ENCODE peak calls at places on chromosomes 2 and 18, in four cellular contexts. Y is GM23338, U is neural progenitor cell, Q is hepatocyte. K is an unnamed sample.

GRCh38 chr18:50819027-50819726 is 639 bp downstream of the MRO start:
- DNase-seq in Y (peak; percentile 90), U (peak; percentile 66), Q (peak; percentile 74), K (no peak)

GRCh38 chr2:63842149-63843061 is 709 bp downstream of the UGP2 start:
- DNase-seq in Y (no peak), U (peak; percentile 53), Q (peak; percentile 70), K (peak; percentile 10)

GRCh38 chr2:127121341-127121740 is 14.4 kb upstream of the BIN1 start:
- DNase-seq in Y (no peak), U (no peak), Q (no peak), K (no peak)

GRCh38 chr2:65491381-65491903 is 59.0 kb upstream of the SPRED2 start:
- DNase-seq in Y (no peak), U (no peak), Q (no peak), K (no peak)

GRCh38 chr2:67463810-67464209 is 66.7 kb downstream of the ETAA1 start:
- DNase-seq in Y (no peak), U (no peak), Q (peak; percentile 19), K (peak; percentile 88)

GRCh38 chr18:48543228-48543627 is 4.4 kb downstream of the CTIF start:
- DNase-seq in Y (peak; percentile 74), U (peak; percentile 36), Q (peak; percentile 64), K (no peak)

GRCh38 chr18:55780591-55781071 is 192.6 kb upstream of the TCF4 start:
- DNase-seq in Y (no peak), U (no peak), Q (no peak), K (no peak)

GRCh38 chr2:73408198-73408597 is 22.6 kb downstream of the ALMS1 start:
- DNase-seq in Y (no peak), U (no peak), Q (no peak), K (peak; percentile 21)

GRCh38 chr2:12980817-12981216 is 264.1 kb downstream of the TRIB2 start:
- DNase-seq in Y (peak; percentile 71), U (no peak), Q (no peak), K (no peak)

GRCh38 chr2:216838146-216838545 is 21.7 kb downstream of the TNP1 start:
- DNase-seq in Y (no peak), U (no peak), Q (no peak), K (no peak)

GRCh38 chr2:162838141-162838500 is 446 bp downstream of the KCNH7 start:
- DNase-seq in Y (no peak), U (no peak), Q (no peak), K (no peak)

GRCh38 chr2:90207454-90208058 is 1516.1 kb downstream of the RPIA start:
- DNase-seq in Y (peak; percentile 75), U (no peak), Q (no peak), K (peak; percentile 47)
- TF ChIP-seq CTCF in Y (peak; percentile 68), U (peak; percentile 10), Q (no peak), K (peak; percentile 50)

DNA sequence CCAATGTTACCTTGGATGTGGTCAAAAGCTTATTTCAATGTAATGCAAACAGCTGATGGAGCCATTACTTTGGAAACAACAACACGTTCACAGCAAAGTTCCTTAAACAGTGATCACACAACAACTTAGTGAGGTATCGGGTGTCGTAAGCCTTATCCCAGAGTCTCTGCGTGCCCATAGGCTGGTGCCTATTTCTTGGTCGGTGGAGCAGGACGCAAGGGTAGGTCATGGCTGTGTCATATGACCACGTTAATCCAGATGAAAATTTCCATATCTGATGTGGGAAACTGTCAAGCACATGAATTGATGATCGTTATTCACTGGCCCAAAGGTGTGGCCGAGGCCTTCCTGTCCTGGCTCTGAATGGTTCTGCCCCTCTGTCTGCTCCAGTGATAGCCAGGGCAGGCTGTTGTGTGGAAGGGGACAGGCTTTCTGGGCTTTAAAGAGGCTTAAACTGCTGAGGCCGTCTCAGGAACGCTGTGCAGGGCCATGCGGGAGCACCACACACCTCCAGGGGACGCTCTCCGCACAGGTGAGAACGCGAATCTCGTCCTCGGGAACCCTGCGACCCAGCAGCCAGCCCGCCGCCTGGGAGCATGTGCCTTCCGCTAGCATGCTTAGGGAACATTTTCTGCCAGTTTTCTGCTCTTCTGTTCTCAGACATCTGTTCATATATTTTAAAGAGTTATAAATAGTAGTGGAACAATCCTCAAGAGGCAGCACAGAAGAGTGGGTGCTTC is 90.6 kb downstream of the KCTD1 start:
- DNase-seq in Y (peak; percentile 95), U (peak; percentile 89), Q (no peak), K (no peak)
- H3K4me1 ChIP-seq in Y (peaks cover 21% of the 10 kb centered on the region), U (peaks cover 10% of the 10 kb centered on the region), Q (peaks cover 6% of the 10 kb centered on the region), K (peaks cover 78% of the 10 kb centered on the region)

DNA sequence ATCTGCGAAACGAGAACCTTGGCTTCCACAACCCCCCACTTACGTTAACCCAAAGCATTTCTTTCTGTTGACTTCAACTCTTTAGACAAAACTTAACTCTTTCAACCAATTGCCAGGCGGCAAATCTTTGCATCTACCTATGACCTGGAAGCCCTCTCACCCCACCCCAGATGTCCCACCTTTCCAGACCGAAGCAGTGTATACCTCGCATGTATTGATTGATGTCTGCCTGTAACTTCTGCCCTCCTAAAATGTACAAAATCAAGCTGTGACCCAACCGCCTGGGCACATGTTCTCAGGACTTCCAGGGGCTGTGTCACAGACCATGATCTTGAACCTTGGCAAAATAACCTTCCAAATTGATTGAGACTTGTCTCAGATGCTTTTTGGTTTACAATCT is 12.3 kb downstream of the AQP12B start:
- DNase-seq in Y (no peak), U (no peak), Q (no peak), K (no peak)
- TF ChIP-seq EZH2phosphoT487 in Y (no peak), U (no peak), Q (no peak), K (no peak)

DNA sequence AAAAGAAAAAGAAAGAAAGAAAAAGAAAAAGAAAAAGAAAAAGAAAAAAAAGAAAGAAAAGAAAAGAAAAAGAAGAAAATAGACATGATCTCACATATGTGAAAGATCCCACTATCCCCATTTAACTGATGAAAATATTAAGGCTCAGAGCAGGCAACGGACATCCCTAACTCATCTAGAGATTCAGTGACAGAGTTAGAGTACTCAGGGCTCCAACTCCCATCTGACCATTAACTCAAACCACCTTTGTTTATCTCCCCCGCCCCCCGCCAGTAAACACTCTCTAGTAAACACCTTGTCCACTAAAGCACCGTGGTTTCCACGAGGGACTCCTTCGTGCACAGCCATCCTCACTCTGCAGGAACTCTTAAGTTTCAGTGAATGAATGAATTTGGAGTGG is 142.9 kb downstream of the TGIF1 start:
- DNase-seq in Y (peak; percentile 58), U (no peak), Q (no peak), K (no peak)
- TF ChIP-seq CTCF in Y (no peak), U (no peak), Q (no peak), K (no peak)

DNA sequence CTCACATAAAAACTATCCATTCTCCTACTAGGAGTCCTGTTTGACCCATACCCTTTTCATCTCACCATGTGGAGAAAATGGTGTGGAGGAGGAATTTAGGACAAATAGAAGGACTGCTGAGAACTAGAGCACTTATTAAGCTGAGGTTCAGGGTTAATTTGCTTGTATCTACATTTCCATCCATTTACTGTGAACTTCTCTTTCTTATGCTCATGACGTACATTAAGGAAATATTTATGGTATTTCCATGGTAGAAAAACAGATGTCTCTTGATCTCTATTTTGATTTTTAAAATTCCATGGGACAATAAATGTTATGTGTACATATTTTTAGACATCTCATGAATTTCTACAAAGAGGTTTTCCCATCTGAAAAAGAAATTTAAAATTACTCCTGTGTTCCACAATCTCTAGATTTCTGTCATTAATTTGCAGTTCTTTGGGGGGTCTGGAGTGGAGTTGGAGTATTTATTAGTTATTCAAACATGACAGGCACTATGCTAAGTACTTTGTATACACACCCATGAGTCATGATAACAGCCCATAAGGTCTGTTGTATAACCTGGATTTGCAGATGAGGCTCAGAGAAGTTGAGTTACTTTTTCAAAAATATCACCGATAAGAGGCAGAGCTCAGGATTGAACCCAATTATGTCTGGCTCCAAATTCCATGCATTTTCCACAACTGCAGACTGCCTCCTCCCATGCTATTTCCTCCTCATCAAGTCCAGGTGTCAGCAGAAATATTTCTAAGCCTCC is 112.6 kb downstream of the COPS8 start:
- DNase-seq in Y (peak; percentile 31), U (no peak), Q (no peak), K (no peak)
- H3K4me1 ChIP-seq in Y (peaks cover 27% of the 10 kb centered on the region), U (no peaks in the 10 kb centered on the region), Q (peaks cover 40% of the 10 kb centered on the region), K (no peaks in the 10 kb centered on the region)

GRCh38 chr2:144942516-144943256 is 422.8 kb upstream of the ZEB2 start:
- DNase-seq in Y (no peak), U (no peak), Q (peak; percentile 25), K (no peak)
- TF ChIP-seq EZH2phosphoT487 in Y (no peak), U (no peak), Q (no peak), K (no peak)

GRCh38 chr2:197453914-197454398 is 604 bp downstream of the COQ10B start:
- DNase-seq in Y (no peak), U (no peak), Q (no peak), K (peak; percentile 17)

GRCh38 chr2:197454923-197455322 is 1.6 kb downstream of the COQ10B start:
- DNase-seq in Y (no peak), U (no peak), Q (no peak), K (no peak)

GRCh38 chr2:197455428-197455827 is 2.1 kb downstream of the COQ10B start:
- DNase-seq in Y (no peak), U (no peak), Q (no peak), K (no peak)

GRCh38 chr2:197452754-197453122 is 614 bp upstream of the COQ10B start:
- DNase-seq in Y (no peak), U (no peak), Q (no peak), K (no peak)

DNA sequence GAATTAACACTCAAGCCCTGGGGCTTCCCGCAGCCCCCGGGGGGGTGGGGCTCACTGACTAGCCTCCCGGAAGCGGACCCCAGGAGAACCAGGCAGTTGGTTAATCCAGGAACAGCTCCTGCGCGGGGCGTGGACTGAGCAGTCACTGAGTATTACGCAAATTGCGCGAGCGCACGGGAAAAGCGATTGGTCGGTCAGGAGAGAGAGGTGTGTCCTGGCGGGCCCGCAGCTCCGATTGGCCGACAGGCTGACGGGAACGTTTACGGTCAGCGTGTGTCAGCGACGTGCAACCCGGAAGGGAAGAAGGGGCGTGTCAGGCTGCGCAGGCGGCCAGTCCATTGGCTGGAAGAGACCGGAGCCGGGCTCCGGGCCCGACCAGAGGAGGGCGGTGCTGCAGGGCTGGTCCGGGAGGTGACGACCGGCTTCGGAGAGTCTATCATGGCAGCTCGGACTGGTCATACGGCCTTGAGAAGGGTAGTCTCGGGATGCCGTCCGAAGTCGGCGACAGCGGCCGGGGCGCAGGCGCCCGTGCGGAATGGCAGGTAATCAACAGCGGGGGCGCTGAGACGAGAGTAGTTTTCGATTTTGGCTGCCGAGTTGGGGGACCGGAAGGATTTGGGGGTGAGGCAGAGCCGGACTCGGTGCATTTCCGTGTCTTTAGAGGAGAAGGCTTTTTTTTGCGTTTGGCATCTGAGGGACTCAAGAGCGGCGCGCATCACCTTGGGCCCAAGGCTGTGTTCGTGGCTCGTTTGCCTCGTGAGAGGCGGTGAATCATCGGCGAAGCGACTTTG is at the start of gene COQ10B:
- DNase-seq in Y (peak; percentile 100), U (peak; percentile 99), Q (peak; percentile 100), K (peak; percentile 99)
- TF ChIP-seq CTCF in Y (peak; percentile 15), U (peak; percentile 37), Q (peak; percentile 34), K (peak; percentile 21)